ENCODE peak calls at places on chromosomes 11 and 22, in four cellular contexts. G, A, L and M are unnamed samples.

GRCh38 chr11:66999555-66999954 is 23.4 kb upstream of the SYT12 start:
- DNase-seq in G (no peak), A (no peak), L (no peak), M (no peak)

GRCh38 chr11:73047773-73048371 is 94.2 kb downstream of the FCHSD2 start:
- DNase-seq in L (no peak), G (no peak), A (peak), M (no peak)

GRCh38 chr11:1838426-1839131 is at the start of gene TNNI2:
- DNase-seq in L (no peak), G (no peak), A (no peak), M (no peak)

GRCh38 chr11:96384156-96384555 is 5.6 kb downstream of the CCDC82 start:
- DNase-seq in G (no peak), L (no peak), A (no peak), M (no peak)

GRCh38 chr22:48081281-48081680 is 1318.8 kb downstream of the TBC1D22A start:
- DNase-seq in A (no peak), L (no peak), G (no peak), M (no peak)

GRCh38 chr11:117187799-117188481 is 9.4 kb downstream of the SIDT2 start:
- DNase-seq in G (peak), L (no peak), A (no peak), M (no peak)

GRCh38 chr11:101446238-101446637 is 137.6 kb downstream of the TRPC6 start:
- DNase-seq in L (peak), G (no peak), A (no peak), M (no peak)

GRCh38 chr22:37032535-37033460 is 13.3 kb downstream of the MPST start:
- DNase-seq in G (no peak), L (no peak), A (peak), M (peak)

GRCh38 chr22:25953276-25953675 is 211.3 kb downstream of the MYO18B start:
- DNase-seq in L (no peak), A (no peak), G (no peak), M (no peak)

GRCh38 chr11:134039726-134040385 is 29.0 kb upstream of the JAM3 start:
- DNase-seq in L (no peak), A (no peak), G (no peak), M (no peak)

GRCh38 chr22:49613108-49613507 is 214.6 kb downstream of the BRD1 start:
- DNase-seq in G (no peak), A (no peak), L (no peak), M (no peak)

GRCh38 chr11:31818874-31819331 is 7.8 kb upstream of the PAX6 start:
- DNase-seq in L (no peak), A (no peak), G (no peak), M (no peak)

GRCh38 chr11:31817621-31818493 is 6.7 kb upstream of the PAX6 start:
- DNase-seq in L (no peak), G (no peak), A (no peak), M (no peak)

GRCh38 chr11:31816467-31817053 is 5.4 kb upstream of the PAX6 start:
- DNase-seq in G (no peak), A (no peak), L (no peak), M (no peak)

GRCh38 chr11:31815743-31816466 is 4.8 kb upstream of the PAX6 start:
- DNase-seq in L (no peak), G (no peak), A (no peak), M (no peak)

DNA sequence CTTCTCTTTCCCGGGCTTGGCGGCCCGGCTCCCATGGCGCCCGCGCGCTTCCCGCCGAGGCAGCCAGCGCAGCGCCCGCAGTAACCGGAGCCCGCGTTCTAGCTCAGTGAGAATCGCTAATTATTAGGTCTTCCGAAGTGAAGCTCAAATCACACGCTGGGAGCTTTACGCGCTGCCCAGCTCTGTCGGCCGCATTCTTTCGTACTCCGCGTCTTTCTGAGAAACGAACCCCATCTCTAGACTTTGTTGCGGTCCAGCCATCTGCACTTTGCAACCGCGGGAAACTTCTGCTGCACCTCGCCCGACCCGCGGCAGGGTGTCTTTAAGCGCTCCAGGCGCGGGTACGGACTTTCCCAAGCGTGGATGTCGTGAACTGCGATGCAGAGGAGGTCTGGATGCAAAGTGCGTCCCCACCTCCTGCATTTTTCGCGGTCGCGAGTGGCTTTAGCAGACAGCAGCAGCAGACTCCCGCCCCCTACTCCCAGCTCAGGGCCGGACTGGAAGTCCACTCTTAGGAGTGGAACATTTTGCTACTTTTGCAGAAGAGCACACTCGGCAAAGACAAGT is 6.0 kb upstream of the PAX6 start:
- DNase-seq in L (no peak), G (no peak), A (no peak), M (no peak)
- H3K4me3 ChIP-seq in L (no peak), G (peak), A (no peak), M (no peak)

GRCh38 chr11:94676769-94677168 is 91.4 kb upstream of the AMOTL1 start:
- DNase-seq in L (no peak), G (no peak), A (no peak), M (no peak)

GRCh38 chr11:94680426-94680825 is 87.7 kb upstream of the AMOTL1 start:
- DNase-seq in G (no peak), L (no peak), A (no peak), M (no peak)

GRCh38 chr11:94678901-94679300 is 89.3 kb upstream of the AMOTL1 start:
- DNase-seq in G (no peak), A (no peak), L (no peak), M (no peak)

GRCh38 chr11:94675788-94676187 is 92.4 kb upstream of the AMOTL1 start:
- DNase-seq in L (no peak), A (no peak), G (no peak), M (no peak)

DNA sequence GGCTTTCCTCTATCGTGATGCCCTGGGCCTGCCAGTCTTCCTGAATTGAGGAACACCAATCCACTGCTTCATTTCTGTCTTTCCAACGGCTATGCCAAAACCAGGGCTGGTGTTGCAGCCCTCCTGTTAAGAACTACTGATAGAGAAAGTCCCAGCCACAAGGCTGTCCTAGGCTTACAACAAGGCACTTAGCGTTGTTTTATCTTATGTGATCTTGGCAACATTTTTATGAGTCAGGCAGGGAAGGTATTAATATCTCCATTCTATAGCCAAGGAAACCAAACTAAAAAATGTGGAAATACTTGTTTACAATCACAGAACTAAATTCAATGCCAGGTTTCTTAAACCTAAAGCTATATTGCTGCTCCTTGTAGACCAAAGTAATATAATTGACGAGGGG is 89.9 kb upstream of the AMOTL1 start:
- DNase-seq in A (no peak), L (no peak), G (no peak), M (peak)
- H3K4me3 ChIP-seq in A (no peak), L (no peak), G (no peak), M (no peak)

GRCh38 chr11:128463975-128464374 is 123.4 kb downstream of the ETS1 start:
- DNase-seq in A (no peak), L (no peak), G (no peak), M (no peak)

GRCh38 chr11:128467041-128467440 is 120.3 kb downstream of the ETS1 start:
- DNase-seq in L (no peak), G (no peak), A (no peak), M (no peak)

GRCh38 chr11:128464878-128465277 is 122.5 kb downstream of the ETS1 start:
- DNase-seq in L (no peak), A (no peak), G (no peak), M (no peak)

GRCh38 chr11:128465946-128466688 is 121.2 kb downstream of the ETS1 start:
- DNase-seq in L (no peak), A (no peak), G (no peak), M (no peak)

DNA sequence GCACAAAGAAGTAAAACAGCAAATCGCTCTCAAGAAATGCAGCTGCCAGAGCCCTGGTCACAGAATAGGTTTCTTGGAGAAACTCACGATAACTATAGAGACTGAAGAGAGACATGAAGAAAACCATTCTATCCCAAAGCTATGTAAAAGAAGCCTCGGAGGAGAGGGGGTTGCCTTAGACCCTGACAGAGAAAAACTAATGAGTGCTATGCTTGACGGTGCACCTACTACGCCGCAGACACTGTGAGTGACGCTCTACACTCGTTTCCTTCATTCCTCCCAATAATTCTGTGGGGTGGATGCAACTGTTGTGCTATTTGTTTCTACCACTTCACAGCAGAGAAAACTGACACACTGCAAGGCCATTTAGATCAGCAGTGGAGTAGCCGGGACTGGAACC is 121.8 kb downstream of the ETS1 start:
- DNase-seq in G (no peak), A (no peak), L (no peak), M (no peak)
- H3K4me3 ChIP-seq in G (no peak), A (no peak), L (no peak), M (no peak)

GRCh38 chr11:68099057-68099456 is 22.1 kb downstream of the CHKA start:
- DNase-seq in L (no peak), A (no peak), G (no peak), M (no peak)

GRCh38 chr11:68096962-68097361 is 24.2 kb downstream of the CHKA start:
- DNase-seq in G (no peak), L (no peak), A (no peak), M (no peak)

DNA sequence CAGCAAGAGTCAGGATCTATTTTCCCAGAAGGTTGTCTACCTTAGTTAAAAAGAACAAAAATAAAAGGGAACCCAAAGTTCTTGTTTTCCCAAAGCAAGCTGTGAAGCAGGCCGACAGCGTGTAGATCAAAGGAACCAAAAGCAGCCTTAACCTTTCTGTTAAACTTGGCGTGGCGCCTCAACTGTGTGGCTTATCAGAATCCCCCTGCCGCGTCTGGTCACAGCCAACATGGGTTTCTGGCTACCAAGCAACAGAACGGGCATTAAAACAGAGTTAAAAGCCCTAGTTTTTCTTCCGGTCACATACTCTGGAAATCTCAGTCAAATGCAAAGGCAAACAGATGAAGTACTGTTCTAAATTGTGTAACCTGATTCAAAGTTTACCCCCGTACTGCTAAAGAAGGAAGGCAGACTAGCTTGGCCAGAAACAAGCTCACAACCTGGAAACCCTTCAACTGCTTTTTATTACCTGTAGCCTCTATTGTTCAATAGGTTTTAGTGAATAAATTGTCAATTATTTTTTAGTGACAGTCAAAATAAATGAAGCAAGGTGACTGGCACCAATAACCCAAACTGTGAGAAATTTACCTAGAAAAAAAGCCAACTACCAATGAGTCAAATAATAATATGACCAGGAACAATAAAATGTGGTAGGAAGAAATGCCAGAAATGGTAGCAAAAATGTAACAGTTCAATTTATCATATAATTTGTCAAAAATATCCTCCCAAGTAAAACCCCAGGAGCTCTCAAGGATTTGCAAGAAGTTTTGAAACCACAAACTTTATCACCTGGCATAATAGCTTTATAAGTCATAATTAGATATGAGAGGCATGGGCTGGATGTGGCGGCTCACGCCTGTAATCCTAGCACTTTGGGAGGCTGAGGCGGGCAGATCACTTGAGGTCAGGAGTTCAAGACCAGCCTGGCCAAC is 21.4 kb downstream of the CHKA start:
- DNase-seq in G (no peak), A (no peak), L (no peak), M (peak)
- H3K4me3 ChIP-seq in G (no peak), A (no peak), L (no peak), M (no peak)